ENCODE peak calls at places on chromosomes 2 and 18, in five cellular contexts. One of them, this sample, is unnamed.

GRCh38 chr2:199452200-199452990 is 5.3 kb downstream of the SATB2 start:
- DNase-seq in HepG2: no peak
- DNase-seq in A549: no peak
- DNase-seq in K562: no peak
- DNase-seq in GM12878: no peak
- DNase-seq in this sample: no peak

GRCh38 chr2:23556929-23557328 is 171.9 kb downstream of the KLHL29 start:
- DNase-seq in HepG2: no peak
- DNase-seq in A549: no peak
- DNase-seq in K562: no peak
- DNase-seq in GM12878: no peak
- DNase-seq in this sample: no peak

GRCh38 chr2:241858206-241859016 is at the start of gene PDCD1:
- DNase-seq in HepG2: peak; percentile 31
- DNase-seq in A549: no peak
- DNase-seq in K562: peak; percentile 79
- DNase-seq in GM12878: no peak
- DNase-seq in this sample: peak; percentile 49

GRCh38 chr2:190804182-190804795 is 76.3 kb upstream of the GLS start:
- DNase-seq in HepG2: no peak
- DNase-seq in A549: no peak
- DNase-seq in K562: no peak
- DNase-seq in GM12878: no peak
- DNase-seq in this sample: no peak

GRCh38 chr18:31146809-31147208 is 15.8 kb downstream of the DSC1 start:
- DNase-seq in HepG2: no peak
- DNase-seq in A549: no peak
- DNase-seq in K562: no peak
- DNase-seq in GM12878: no peak
- DNase-seq in this sample: no peak

GRCh38 chr2:143730155-143730949 is 601.1 kb downstream of the ARHGAP15 start:
- DNase-seq in HepG2: no peak
- DNase-seq in A549: no peak
- DNase-seq in K562: no peak
- DNase-seq in GM12878: peak; percentile 33
- DNase-seq in this sample: no peak

GRCh38 chr18:6207941-6208340 is 206.8 kb downstream of the L3MBTL4 start:
- DNase-seq in HepG2: no peak
- DNase-seq in A549: no peak
- DNase-seq in K562: no peak
- DNase-seq in GM12878: no peak
- DNase-seq in this sample: no peak

GRCh38 chr2:111054791-111055627 is 65.7 kb upstream of the BCL2L11 start:
- DNase-seq in HepG2: no peak
- DNase-seq in A549: no peak
- DNase-seq in K562: no peak
- DNase-seq in GM12878: peak; percentile 75
- DNase-seq in this sample: no peak

GRCh38 chr2:129248183-129248582 is 731.3 kb upstream of the RAB6C start:
- DNase-seq in HepG2: no peak
- DNase-seq in A549: no peak
- DNase-seq in K562: no peak
- DNase-seq in GM12878: no peak
- DNase-seq in this sample: no peak

GRCh38 chr2:144513388-144514100 is 6.4 kb downstream of the ZEB2 start:
- DNase-seq in HepG2: no peak
- DNase-seq in A549: no peak
- DNase-seq in K562: no peak
- DNase-seq in GM12878: no peak
- DNase-seq in this sample: no peak

GRCh38 chr18:596288-596881 is 403 bp upstream of the CLUL1 start:
- DNase-seq in HepG2: peak; percentile 43
- DNase-seq in A549: no peak
- DNase-seq in K562: peak; percentile 88
- DNase-seq in GM12878: no peak
- DNase-seq in this sample: peak; percentile 77

GRCh38 chr2:205024822-205025518 is 479.7 kb downstream of the PARD3B start:
- DNase-seq in HepG2: peak; percentile 29
- DNase-seq in A549: peak; percentile 54
- DNase-seq in K562: peak; percentile 67
- DNase-seq in GM12878: no peak
- DNase-seq in this sample: no peak

GRCh38 chr2:61705625-61706024 is 148.2 kb downstream of the FAM161A start:
- DNase-seq in HepG2: no peak
- DNase-seq in A549: no peak
- DNase-seq in K562: no peak
- DNase-seq in GM12878: no peak
- DNase-seq in this sample: no peak

GRCh38 chr2:111100765-111101162 is 19.9 kb upstream of the BCL2L11 start:
- DNase-seq in HepG2: no peak
- DNase-seq in A549: no peak
- DNase-seq in K562: no peak
- DNase-seq in GM12878: peak; percentile 78
- DNase-seq in this sample: no peak

GRCh38 chr2:189217546-189217945 is 38.0 kb upstream of the COL5A2 start:
- DNase-seq in HepG2: no peak
- DNase-seq in A549: no peak
- DNase-seq in K562: no peak
- DNase-seq in GM12878: no peak
- DNase-seq in this sample: peak; percentile 74

GRCh38 chr2:240719676-240720545 is 28.2 kb downstream of the AQP12A start:
- DNase-seq in HepG2: no peak
- DNase-seq in A549: no peak
- DNase-seq in K562: no peak
- DNase-seq in GM12878: no peak
- DNase-seq in this sample: no peak

GRCh38 chr2:117745537-117745936 is 69.0 kb upstream of the DDX18 start:
- DNase-seq in HepG2: no peak
- DNase-seq in A549: no peak
- DNase-seq in K562: no peak
- DNase-seq in GM12878: no peak
- DNase-seq in this sample: no peak

GRCh38 chr2:43312751-43313641 is 86.6 kb upstream of the ZFP36L2 start:
- DNase-seq in HepG2: no peak
- DNase-seq in A549: no peak
- DNase-seq in K562: no peak
- DNase-seq in GM12878: no peak
- DNase-seq in this sample: no peak

GRCh38 chr2:64854773-64855237 is 134.4 kb upstream of the SLC1A4 start:
- DNase-seq in HepG2: no peak
- DNase-seq in A549: no peak
- DNase-seq in K562: peak; percentile 75
- DNase-seq in GM12878: no peak
- DNase-seq in this sample: no peak

GRCh38 chr2:233331536-233331935 is 22.8 kb upstream of the DGKD start:
- DNase-seq in HepG2: no peak
- DNase-seq in A549: no peak
- DNase-seq in K562: no peak
- DNase-seq in GM12878: peak; percentile 80
- DNase-seq in this sample: no peak

DNA sequence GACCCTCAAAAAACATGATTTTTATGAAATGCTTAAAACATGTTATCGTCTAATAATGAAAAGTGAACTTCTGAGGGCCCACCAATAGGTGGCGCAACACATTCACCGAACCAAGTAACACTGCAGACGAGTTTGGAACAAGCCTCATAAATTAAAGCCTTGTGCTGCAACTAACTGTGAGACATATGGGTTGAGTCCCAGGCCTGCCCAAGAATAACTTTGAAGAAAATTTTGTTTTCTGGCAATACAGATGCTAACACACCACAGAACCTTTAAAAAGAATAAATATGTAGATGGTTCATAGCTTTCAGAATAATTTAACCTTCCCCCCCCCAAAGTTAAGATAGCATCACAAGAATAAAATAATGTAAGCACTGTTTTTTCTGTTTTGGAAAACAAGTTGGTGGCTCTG is 285.9 kb downstream of the RNF144A start:
- DNase-seq in HepG2: peak; percentile 49
- DNase-seq in A549: peak; percentile 50
- DNase-seq in K562: peak; percentile 59
- DNase-seq in GM12878: peak; percentile 16
- DNase-seq in this sample: peak; percentile 59
- TF ChIP-seq ESRRA in HepG2: no peak
- TF ChIP-seq ESRRA in A549: no peak
- TF ChIP-seq ESRRA in K562: no peak
- TF ChIP-seq ESRRA in GM12878: no peak
- TF ChIP-seq ESRRA in this sample: no peak

GRCh38 chr2:107719141-107719540 is 107.6 kb upstream of the RGPD4 start:
- DNase-seq in HepG2: no peak
- DNase-seq in A549: no peak
- DNase-seq in K562: no peak
- DNase-seq in GM12878: no peak
- DNase-seq in this sample: no peak

GRCh38 chr2:107721178-107721577 is 105.5 kb upstream of the RGPD4 start:
- DNase-seq in HepG2: no peak
- DNase-seq in A549: no peak
- DNase-seq in K562: no peak
- DNase-seq in GM12878: no peak
- DNase-seq in this sample: no peak

GRCh38 chr2:107721581-107721980 is 105.1 kb upstream of the RGPD4 start:
- DNase-seq in HepG2: no peak
- DNase-seq in A549: no peak
- DNase-seq in K562: no peak
- DNase-seq in GM12878: no peak
- DNase-seq in this sample: no peak

GRCh38 chr2:107717666-107718065 is 109.0 kb upstream of the RGPD4 start:
- DNase-seq in HepG2: no peak
- DNase-seq in A549: no peak
- DNase-seq in K562: no peak
- DNase-seq in GM12878: no peak
- DNase-seq in this sample: peak; percentile 13

DNA sequence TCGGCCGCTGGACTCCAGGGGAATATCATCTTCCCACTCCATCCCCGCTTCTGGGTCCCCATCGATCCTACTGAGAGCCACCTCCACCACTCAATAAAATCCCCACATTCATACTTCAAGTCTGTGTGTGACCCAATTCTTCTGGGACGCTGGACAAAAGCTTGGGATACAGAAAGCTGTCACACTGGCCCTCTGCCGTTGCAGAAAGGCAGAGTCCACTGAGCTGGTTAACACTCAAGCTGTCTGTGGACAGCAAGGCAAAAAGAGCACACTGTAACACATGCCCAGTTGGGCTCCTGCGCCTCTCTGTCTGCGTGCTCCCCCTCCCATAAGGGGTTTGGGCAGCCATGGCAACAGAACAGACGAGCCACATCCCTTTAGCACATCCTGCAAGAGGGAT is 106.9 kb upstream of the RGPD4 start:
- DNase-seq in HepG2: no peak
- DNase-seq in A549: no peak
- DNase-seq in K562: no peak
- DNase-seq in GM12878: no peak
- DNase-seq in this sample: no peak
- TF ChIP-seq ESRRA in HepG2: no peak
- TF ChIP-seq ESRRA in A549: no peak
- TF ChIP-seq ESRRA in K562: no peak
- TF ChIP-seq ESRRA in GM12878: no peak
- TF ChIP-seq ESRRA in this sample: no peak

GRCh38 chr2:160486341-160486740 is 7.3 kb downstream of the RBMS1 start:
- DNase-seq in HepG2: no peak
- DNase-seq in A549: no peak
- DNase-seq in K562: no peak
- DNase-seq in GM12878: no peak
- DNase-seq in this sample: no peak

GRCh38 chr2:160491922-160492371 is 1.7 kb downstream of the RBMS1 start:
- DNase-seq in HepG2: peak; percentile 57
- DNase-seq in A549: no peak
- DNase-seq in K562: no peak
- DNase-seq in GM12878: no peak
- DNase-seq in this sample: no peak

GRCh38 chr2:160492401-160493226 is 993 bp downstream of the RBMS1 start:
- DNase-seq in HepG2: peak; percentile 99
- DNase-seq in A549: peak; percentile 62
- DNase-seq in K562: peak; percentile 23
- DNase-seq in GM12878: no peak
- DNase-seq in this sample: peak; percentile 90

GRCh38 chr2:160490760-160491367 is 2.7 kb downstream of the RBMS1 start:
- DNase-seq in HepG2: peak; percentile 35
- DNase-seq in A549: no peak
- DNase-seq in K562: no peak
- DNase-seq in GM12878: no peak
- DNase-seq in this sample: no peak

DNA sequence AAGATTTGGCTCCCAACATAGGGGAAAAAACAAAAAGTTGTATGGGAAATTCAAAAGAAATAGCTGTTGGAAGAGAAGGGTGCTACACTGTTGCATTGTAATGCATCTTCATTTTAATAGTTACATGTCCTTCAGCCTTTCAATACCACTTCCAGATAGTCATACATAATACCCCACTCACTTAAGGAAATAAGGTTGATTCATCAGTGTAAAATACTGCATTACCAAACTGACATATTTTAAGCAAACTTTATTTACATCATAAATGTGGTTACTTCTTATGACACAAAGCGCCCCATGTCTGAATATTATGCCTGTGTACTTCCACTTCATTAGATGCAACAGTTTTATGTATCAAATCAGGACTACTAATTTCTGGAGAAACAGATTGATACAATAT is 4.5 kb downstream of the RBMS1 start:
- DNase-seq in HepG2: no peak
- DNase-seq in A549: no peak
- DNase-seq in K562: no peak
- DNase-seq in GM12878: no peak
- DNase-seq in this sample: no peak
- TF ChIP-seq ESRRA in HepG2: no peak
- TF ChIP-seq ESRRA in A549: no peak
- TF ChIP-seq ESRRA in K562: no peak
- TF ChIP-seq ESRRA in GM12878: no peak
- TF ChIP-seq ESRRA in this sample: no peak

GRCh38 chr2:120886967-120887672 is 151.5 kb downstream of the GLI2 start:
- DNase-seq in HepG2: peak; percentile 66
- DNase-seq in A549: no peak
- DNase-seq in K562: no peak
- DNase-seq in GM12878: no peak
- DNase-seq in this sample: no peak
- TF ChIP-seq ESRRA in HepG2: no peak
- TF ChIP-seq ESRRA in A549: no peak
- TF ChIP-seq ESRRA in K562: no peak
- TF ChIP-seq ESRRA in GM12878: no peak
- TF ChIP-seq ESRRA in this sample: no peak

This sample was measured in WTC11.